ENCODE peak calls at places on chromosomes 13 and 19, in seven cellular contexts. O is fibroblast of the aortic adventitia, E is left ventricle myocardium inferior, F is fibroblast of pulmonary artery, T is fibroblast of lung, Y is fibroblast of mammary gland, I is heart right ventricle. B is an unnamed sample.

GRCh38 chr19:38736413-38737280 is 7.6 kb downstream of the CAPN12 start:
- DNase-seq in E (no peak), T (peak), F (no peak), Y (peak), I (peak), O (no peak), B (no peak)

GRCh38 chr13:49098198-49098597 is 121.9 kb upstream of the MLNR start:
- DNase-seq in T (peak), E (no peak), Y (peak), I (no peak), F (peak), O (peak), B (peak)

GRCh38 chr19:50649433-50650391 is at the start of gene C19orf81:
- DNase-seq in E (no peak), T (no peak), I (no peak), Y (peak), F (peak), O (no peak), B (peak)

GRCh38 chr13:26601669-26602068 is 44.2 kb downstream of the WASF3 start:
- DNase-seq in O (peak), I (no peak), T (peak), Y (peak), E (no peak), F (peak), B (peak)

GRCh38 chr13:111956261-111957151 is 110.4 kb upstream of the SOX1 start:
- DNase-seq in Y (no peak), F (no peak), T (no peak), I (no peak), O (no peak), E (no peak), B (no peak)

GRCh38 chr19:3175761-3176714 is 2.5 kb upstream of the S1PR4 start:
- DNase-seq in Y (peak), T (peak), O (peak), F (peak), E (no peak), I (no peak), B (peak)

GRCh38 chr13:90884066-90884465 is 463.4 kb upstream of the MIR17HG start:
- DNase-seq in F (no peak), Y (no peak), I (no peak), E (no peak), T (no peak), O (no peak), B (no peak)

GRCh38 chr13:26442541-26442940 is 114.9 kb upstream of the WASF3 start:
- DNase-seq in I (no peak), T (peak), Y (peak), O (peak), E (no peak), F (peak), B (peak)

GRCh38 chr19:10514211-10515145 is 2.8 kb downstream of the S1PR5 start:
- DNase-seq in F (no peak), E (no peak), I (no peak), T (no peak), O (no peak), Y (no peak), B (no peak)

GRCh38 chr19:58356971-58357797 is 3.9 kb upstream of the A1BG start:
- DNase-seq in Y (peak), T (no peak), E (no peak), F (peak), O (no peak), I (no peak), B (peak)

GRCh38 chr19:49890349-49891311 is 6.1 kb downstream of the IL4I1 start:
- DNase-seq in T (no peak), F (no peak), O (no peak), Y (no peak), I (no peak), E (no peak), B (no peak)

GRCh38 chr13:26500618-26501320 is 56.7 kb upstream of the WASF3 start:
- DNase-seq in O (no peak), F (no peak), Y (no peak), T (no peak), E (no peak), I (no peak), B (no peak)

GRCh38 chr13:32811297-32811800 is 204.9 kb upstream of the KL start:
- DNase-seq in F (no peak), E (no peak), O (no peak), I (no peak), T (no peak), Y (peak), B (no peak)

GRCh38 chr13:67549331-67549730 is 319.2 kb upstream of the PCDH9 start:
- DNase-seq in E (no peak), Y (peak), F (peak), I (no peak), O (no peak), T (peak), B (peak)

GRCh38 chr19:3152431-3152780 is 16.6 kb downstream of the GNA15 start:
- DNase-seq in Y (no peak), F (no peak), I (no peak), T (no peak), O (no peak), E (no peak), B (no peak)

GRCh38 chr19:46723471-46723870 is 6.6 kb upstream of the PRKD2 start:
- DNase-seq in I (no peak), E (no peak), Y (no peak), O (no peak), F (no peak), T (no peak), B (no peak)

GRCh38 chr19:48444129-48444932 is 1.5 kb upstream of the GRWD1 start:
- DNase-seq in F (no peak), E (no peak), O (no peak), Y (no peak), T (no peak), I (no peak), B (no peak)

GRCh38 chr19:49580264-49581006 is at the start of gene NOSIP:
- DNase-seq in I (peak), F (peak), E (peak), O (peak), T (peak), Y (peak), B (peak)

GRCh38 chr13:41026806-41027205 is 7.7 kb upstream of the ELF1 start:
- DNase-seq in T (no peak), F (no peak), E (no peak), O (no peak), Y (no peak), I (no peak), B (no peak)
- H3K4me3 ChIP-seq in T (no peak), F (no peak), E (no peak), O (no peak), Y (no peak), I (no peak), B (no peak)

DNA sequence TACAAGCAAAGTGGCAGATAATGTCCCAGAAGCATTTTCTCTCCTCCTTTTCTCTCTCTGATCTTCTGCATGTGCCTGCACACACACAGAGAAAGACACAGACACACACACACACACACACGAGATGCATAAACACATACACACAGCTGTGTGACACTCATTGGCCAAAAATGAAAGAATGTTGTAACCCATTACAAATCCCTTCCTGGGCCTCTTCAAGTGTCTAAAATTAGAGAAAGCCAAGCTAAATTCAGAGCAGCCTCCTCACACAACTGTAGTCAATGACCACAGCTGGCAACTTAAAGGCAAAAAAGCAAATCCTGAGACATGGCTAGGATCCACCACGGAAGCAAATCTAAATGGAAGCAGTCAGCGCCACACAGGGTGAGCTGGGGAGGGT is 620.8 kb downstream of the EFNB2 start:
- DNase-seq in I (no peak), O (peak), T (peak), F (peak), Y (peak), E (no peak), B (peak)
- H3K4me3 ChIP-seq in I (no peak), O (no peak), T (peak), F (no peak), Y (no peak), E (no peak), B (no peak)

DNA sequence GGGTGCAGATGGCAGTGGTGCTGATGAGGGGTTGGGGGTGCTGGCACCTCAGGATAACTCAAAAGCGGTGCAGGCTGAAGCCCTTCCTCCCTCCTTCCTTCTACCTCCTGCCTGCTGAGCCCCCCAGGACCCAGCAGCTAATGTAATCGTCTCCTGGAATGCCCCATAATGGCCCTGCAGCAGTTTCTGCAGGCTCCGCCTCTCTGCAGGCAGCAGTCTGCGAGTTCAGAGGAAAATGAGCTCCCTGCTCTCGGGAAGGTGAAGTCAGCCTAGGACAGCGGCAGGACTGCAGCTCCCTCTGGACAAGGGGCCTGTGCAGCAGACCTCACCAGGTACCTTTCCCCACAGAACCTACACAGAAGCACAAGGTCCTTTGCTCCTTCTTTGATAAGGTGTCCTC is 130.9 kb downstream of the ZDHHC20 start:
- DNase-seq in E (no peak), O (no peak), F (no peak), T (no peak), Y (no peak), I (no peak), B (no peak)
- H3K4me3 ChIP-seq in E (no peak), O (no peak), F (no peak), T (no peak), Y (no peak), I (no peak), B (no peak)

DNA sequence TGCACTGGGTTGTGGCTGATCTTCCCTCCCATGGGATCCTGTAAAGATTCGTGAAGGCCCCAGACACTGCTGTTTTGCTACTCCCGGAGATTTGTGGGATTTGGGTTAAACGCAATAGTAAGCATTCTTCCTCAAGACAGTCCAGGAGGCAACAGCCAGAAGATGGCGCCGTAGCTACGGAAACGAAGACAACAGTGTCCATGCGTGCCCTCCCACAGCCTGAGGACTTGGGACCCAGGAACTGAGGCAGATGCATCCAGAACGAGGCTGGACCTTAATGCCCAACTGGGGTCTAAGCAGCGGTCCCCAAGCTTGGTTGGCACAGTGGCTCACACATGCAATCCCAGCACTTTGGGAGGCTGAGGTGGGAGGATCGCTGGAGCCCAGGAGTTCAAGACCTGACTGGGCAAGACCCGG is 57.6 kb upstream of the ZNF507 start:
- DNase-seq in Y (peak), F (peak), E (peak), I (peak), T (peak), O (peak), B (peak)
- H3K4me3 ChIP-seq in Y (no peak), F (no peak), E (peak), I (no peak), T (no peak), O (no peak), B (no peak)

DNA sequence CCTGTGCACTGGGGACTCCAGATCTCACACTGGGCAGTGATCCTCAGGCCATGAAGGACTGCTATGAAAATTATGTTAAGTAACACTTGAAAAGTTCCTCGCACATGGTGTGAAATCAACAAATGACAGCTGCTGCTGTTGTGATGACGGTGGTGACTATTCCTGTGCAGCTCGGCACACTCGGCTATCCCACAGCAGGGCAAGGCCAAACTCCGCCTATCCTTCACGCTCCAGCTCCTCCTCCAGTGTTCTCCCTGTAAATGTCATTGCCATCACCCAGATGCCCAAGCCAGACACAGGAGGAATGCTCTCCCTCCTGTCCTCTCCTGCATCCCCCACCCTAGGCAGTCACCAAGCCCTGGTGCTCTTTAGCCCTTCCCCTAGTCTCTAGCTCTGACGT is 31.3 kb downstream of the GRIK5 start:
- DNase-seq in I (peak), E (peak), F (no peak), Y (no peak), T (no peak), O (no peak), B (peak)
- H3K4me3 ChIP-seq in I (no peak), E (no peak), F (no peak), Y (no peak), T (no peak), O (no peak), B (no peak)

GRCh38 chr19:35248310-35249145 is at the start of gene LSR:
- DNase-seq in Y (no peak), E (no peak), T (no peak), F (no peak), O (no peak), I (no peak), B (no peak)

GRCh38 chr19:35251456-35251855 is 2.7 kb downstream of the LSR start:
- DNase-seq in Y (no peak), T (no peak), F (no peak), I (no peak), E (no peak), O (no peak), B (no peak)

GRCh38 chr19:35249146-35249847 is 495 bp downstream of the LSR start:
- DNase-seq in I (no peak), E (no peak), F (no peak), T (no peak), Y (no peak), O (no peak), B (no peak)

GRCh38 chr19:35247526-35248309 is 1.1 kb upstream of the LSR start:
- DNase-seq in O (no peak), E (no peak), F (no peak), T (no peak), Y (no peak), I (no peak), B (no peak)

DNA sequence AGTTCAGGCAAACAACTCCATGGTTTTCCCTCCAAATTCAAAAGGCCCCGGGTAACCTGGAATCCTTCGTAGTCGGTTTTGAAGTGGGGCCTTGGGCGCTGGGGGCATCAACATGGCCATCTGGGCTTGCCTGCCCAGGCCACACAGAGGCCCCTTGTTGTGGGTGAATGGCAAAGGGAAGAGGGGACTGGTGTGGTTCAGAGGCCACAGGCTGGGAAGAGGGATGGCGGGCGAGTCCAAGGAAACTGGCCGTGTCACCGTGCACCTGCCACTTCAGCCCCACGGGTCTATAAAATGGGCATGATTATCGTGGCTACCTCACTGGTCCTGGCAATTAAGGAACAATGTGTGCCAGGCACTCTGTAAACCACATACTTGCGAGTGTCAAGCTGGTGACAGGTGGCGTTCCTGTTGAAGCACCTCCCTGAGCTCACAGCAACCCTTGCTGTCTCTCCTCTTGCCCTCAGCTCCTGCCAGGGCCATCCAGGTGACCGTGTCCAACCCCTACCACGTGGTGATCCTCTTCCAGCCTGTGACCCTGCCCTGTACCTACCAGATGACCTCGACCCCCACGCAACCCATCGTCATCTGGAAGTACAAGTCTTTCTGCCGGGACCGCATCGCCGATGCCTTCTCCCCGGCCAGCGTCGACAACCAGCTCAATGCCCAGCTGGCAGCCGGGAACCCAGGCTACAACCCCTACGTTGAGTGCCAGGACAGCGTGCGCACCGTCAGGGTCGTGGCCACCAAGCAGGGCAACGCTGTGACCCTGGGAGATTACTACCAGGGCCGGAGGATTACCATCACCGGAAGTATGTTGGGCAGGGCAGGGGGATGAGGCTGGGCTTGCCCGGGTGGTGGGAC is 1.3 kb downstream of the LSR start:
- DNase-seq in Y (no peak), E (no peak), O (no peak), I (no peak), F (no peak), T (no peak), B (no peak)
- H3K4me3 ChIP-seq in Y (no peak), E (peak), O (no peak), I (no peak), F (no peak), T (no peak), B (no peak)

DNA sequence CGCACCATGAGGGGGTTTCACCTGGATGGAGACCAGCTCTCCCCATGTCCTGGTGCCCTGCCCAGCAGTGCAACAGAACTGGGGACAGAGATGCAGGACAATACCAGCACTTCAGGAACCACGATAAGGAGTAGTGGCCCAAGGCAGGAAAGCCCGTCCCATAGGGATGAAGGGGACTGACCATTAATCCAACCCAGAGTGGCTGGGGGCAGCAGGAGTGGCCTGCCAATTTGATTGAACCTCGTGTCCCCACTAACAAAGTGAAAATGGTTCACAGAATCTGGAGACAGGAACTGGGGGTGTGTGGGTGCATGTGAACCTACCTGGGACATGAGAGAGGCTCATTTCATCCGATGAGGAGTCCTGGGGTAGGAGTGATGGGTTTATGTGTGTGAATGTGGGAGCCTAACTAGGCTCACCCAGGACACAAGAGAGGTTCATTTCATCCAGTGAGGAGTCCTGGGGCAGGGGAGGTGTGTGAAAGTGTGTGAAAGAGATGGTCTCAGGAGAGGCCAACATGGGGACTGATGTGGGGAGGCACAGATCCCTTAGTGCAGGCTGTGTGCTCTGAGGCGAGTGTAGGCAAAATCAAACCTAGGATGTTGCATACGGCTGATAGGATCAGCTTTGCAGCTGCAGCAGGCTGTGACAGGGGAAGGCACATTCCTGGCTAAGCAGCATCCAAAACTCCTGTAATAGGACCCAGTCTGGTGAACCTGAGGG is 98.2 kb downstream of the ZNF429 start:
- DNase-seq in F (no peak), E (no peak), Y (no peak), I (no peak), T (peak), O (no peak), B (no peak)
- H3K4me3 ChIP-seq in F (no peak), E (peak), Y (no peak), I (peak), T (peak), O (no peak), B (no peak)

GRCh38 chr19:1446713-1447564 is 3.0 kb upstream of the APC2 start:
- DNase-seq in T (no peak), I (no peak), E (no peak), Y (no peak), F (no peak), O (no peak), B (no peak)
- H3K4me3 ChIP-seq in T (no peak), I (peak), E (peak), Y (no peak), F (no peak), O (no peak), B (no peak)

DNA sequence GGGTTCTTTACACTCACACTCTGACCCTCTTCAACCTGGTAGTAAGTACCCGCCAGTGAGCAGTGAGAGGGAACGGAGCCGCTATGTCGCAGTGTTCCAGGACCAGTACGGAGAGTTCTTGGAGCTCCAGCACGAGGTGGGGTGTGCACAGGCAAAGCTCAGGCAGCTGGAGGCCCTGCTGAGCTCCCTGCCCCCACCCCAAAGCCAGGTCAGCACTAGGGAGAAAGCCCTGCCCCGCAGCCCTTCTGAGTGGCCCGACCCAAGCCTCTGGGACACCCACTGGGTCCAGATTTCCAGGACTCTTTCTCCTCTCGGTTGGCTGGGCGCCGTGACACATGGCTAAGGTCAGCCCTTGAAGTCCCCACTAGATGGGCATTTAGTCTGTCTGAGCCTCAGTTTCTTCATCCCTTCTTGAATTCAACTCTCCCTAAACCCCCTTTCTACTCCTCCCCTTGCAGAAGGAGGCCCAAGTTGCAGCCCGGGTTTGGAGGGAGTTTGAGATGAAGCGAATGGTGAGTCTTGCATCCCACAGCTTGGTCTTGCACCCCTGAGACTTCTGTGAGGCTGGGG is 1.9 kb downstream of the OCEL1 start:
- DNase-seq in T (no peak), F (no peak), O (no peak), Y (no peak), I (no peak), E (no peak), B (no peak)
- H3K4me3 ChIP-seq in T (no peak), F (no peak), O (no peak), Y (no peak), I (no peak), E (no peak), B (no peak)

B was measured in cardiac fibroblast.